ENCODE peak calls at places on chromosomes 1 and 21, in six cellular contexts. C, F, R, U, Y and M are unnamed samples.

GRCh38 chr1:58189453-58189852 is 357.1 kb downstream of the OMA1 start:
- DNase-seq in Y (peak), C (no peak), U (no peak), F (no peak), R (no peak), M (no peak)

GRCh38 chr1:170556910-170557309 is 24.9 kb downstream of the GORAB start:
- DNase-seq in F (no peak), C (no peak), Y (no peak), U (no peak), R (no peak), M (no peak)

GRCh38 chr1:156676450-156676819 is 772 bp downstream of the NES start:
- DNase-seq in C (no peak), U (no peak), Y (no peak), R (no peak), F (no peak), M (no peak)

GRCh38 chr1:116574581-116575291 is 3.9 kb upstream of the CD58 start:
- DNase-seq in F (peak), Y (peak), C (no peak), R (peak), U (peak), M (peak)

GRCh38 chr1:115706774-115707425 is 61.6 kb downstream of the CASQ2 start:
- DNase-seq in R (peak), Y (no peak), U (no peak), F (peak), C (no peak), M (peak)

GRCh38 chr1:196403803-196404690 is 204.2 kb downstream of the KCNT2 start:
- DNase-seq in Y (no peak), U (no peak), C (no peak), F (no peak), R (no peak), M (no peak)

GRCh38 chr1:145985502-145986439 is 10.6 kb downstream of the TXNIP start:
- DNase-seq in C (no peak), R (peak), Y (peak), U (no peak), F (no peak), M (peak)

GRCh38 chr1:76330993-76331603 is 256.6 kb downstream of the ST6GALNAC3 start:
- DNase-seq in U (peak), R (peak), Y (no peak), F (peak), C (peak), M (peak)

GRCh38 chr1:175169305-175170018 is 23.1 kb downstream of the KIAA0040 start:
- DNase-seq in U (no peak), R (no peak), Y (no peak), F (no peak), C (no peak), M (peak)

GRCh38 chr1:91622586-91622985 is 121.9 kb downstream of the CDC7 start:
- DNase-seq in U (no peak), C (no peak), R (no peak), F (no peak), Y (peak), M (no peak)

GRCh38 chr1:175171214-175171913 is 21.2 kb downstream of the KIAA0040 start:
- DNase-seq in C (no peak), F (no peak), U (no peak), R (no peak), Y (no peak), M (no peak)

GRCh38 chr1:168488153-168488552 is 55.6 kb downstream of the XCL2 start:
- DNase-seq in Y (peak), C (no peak), U (no peak), R (no peak), F (no peak), M (no peak)

GRCh38 chr1:36326499-36326898 is 3.1 kb upstream of the EVA1B start:
- DNase-seq in R (no peak), Y (no peak), C (no peak), U (no peak), F (no peak), M (peak)

GRCh38 chr21:46437511-46437910 is 21.2 kb upstream of the DIP2A start:
- DNase-seq in R (no peak), F (no peak), C (no peak), Y (no peak), U (no peak), M (no peak)

GRCh38 chr1:240235521-240236288 is 144.0 kb downstream of the FMN2 start:
- DNase-seq in Y (no peak), C (no peak), R (no peak), U (no peak), F (no peak), M (no peak)

GRCh38 chr1:240309804-240310203 is 218.1 kb downstream of the FMN2 start:
- DNase-seq in C (no peak), U (no peak), R (no peak), Y (no peak), F (no peak), M (no peak)

GRCh38 chr1:87117761-87118160 is 203.3 kb downstream of the HS2ST1 start:
- DNase-seq in C (no peak), U (no peak), F (no peak), Y (no peak), R (no peak), M (no peak)

GRCh38 chr21:45463871-45464270 is 58.9 kb downstream of the COL18A1 start:
- DNase-seq in F (no peak), R (no peak), U (no peak), C (no peak), Y (no peak), M (no peak)

GRCh38 chr1:179867493-179868330 is 9.9 kb downstream of the TOR1AIP2 start:
- DNase-seq in U (peak), R (peak), Y (no peak), F (peak), C (no peak), M (peak)

GRCh38 chr21:27648560-27648959 is 681.7 kb upstream of the ADAMTS5 start:
- DNase-seq in F (no peak), Y (no peak), C (no peak), U (no peak), R (no peak), M (no peak)

GRCh38 chr1:59316497-59317128 is 19.7 kb downstream of the FGGY start:
- DNase-seq in U (no peak), Y (no peak), C (no peak), R (no peak), F (no peak), M (no peak)

GRCh38 chr1:233300326-233300725 is 4.8 kb upstream of the PCNX2 start:
- DNase-seq in U (no peak), Y (no peak), C (no peak), F (no peak), R (no peak), M (no peak)

GRCh38 chr1:149848811-149849210 is 50.6 kb upstream of the BOLA1 start:
- DNase-seq in U (no peak), R (no peak), F (peak), C (no peak), Y (no peak), M (no peak)

GRCh38 chr1:10553124-10553523 is 78.4 kb downstream of the PEX14 start:
- DNase-seq in C (no peak), Y (no peak), R (no peak), U (no peak), F (no peak), M (no peak)

GRCh38 chr21:45258476-45258875 is 29.2 kb downstream of the POFUT2 start:
- DNase-seq in Y (no peak), F (no peak), U (no peak), C (no peak), R (no peak), M (no peak)

GRCh38 chr1:32865639-32866038 is 5.1 kb downstream of the FNDC5 start:
- DNase-seq in C (no peak), F (no peak), R (no peak), U (no peak), Y (no peak), M (no peak)

GRCh38 chr1:205073511-205073910 is 10.7 kb downstream of the TMEM81 start:
- DNase-seq in R (no peak), U (no peak), C (no peak), F (no peak), Y (no peak), M (no peak)

GRCh38 chr1:203858055-203858454 is 3.3 kb upstream of the SNRPE start:
- DNase-seq in C (no peak), Y (no peak), F (no peak), U (no peak), R (no peak), M (peak)

GRCh38 chr1:107925565-107925964 is 39.4 kb downstream of the VAV3 start:
- DNase-seq in C (no peak), F (no peak), U (no peak), R (no peak), Y (no peak), M (no peak)

GRCh38 chr1:98277111-98277510 is 356.3 kb upstream of the DPYD start:
- DNase-seq in C (no peak), Y (no peak), F (no peak), U (no peak), R (no peak), M (peak)

GRCh38 chr1:21233480-21233879 is 56.8 kb downstream of the ECE1 start:
- DNase-seq in Y (no peak), R (no peak), F (no peak), C (no peak), U (no peak), M (no peak)

GRCh38 chr1:203408485-203409229 is 57.7 kb upstream of the FMOD start:
- DNase-seq in U (no peak), C (no peak), R (no peak), F (no peak), Y (peak), M (no peak)

GRCh38 chr1:19040010-19040680 is 83.7 kb upstream of the IFFO2 start:
- DNase-seq in F (no peak), U (no peak), C (no peak), Y (no peak), R (no peak), M (no peak)

GRCh38 chr1:39729030-39729429 is 9.7 kb upstream of the PPIE start:
- DNase-seq in U (no peak), C (no peak), F (no peak), Y (no peak), R (no peak), M (no peak)

GRCh38 chr1:51344602-51345299 is 14.4 kb upstream of the TTC39A start:
- DNase-seq in R (no peak), F (peak), C (no peak), U (no peak), Y (no peak), M (peak)

GRCh38 chr1:226128487-226129075 is 58.0 kb downstream of the ACBD3 start:
- DNase-seq in C (no peak), U (no peak), R (no peak), F (no peak), Y (no peak), M (peak)

GRCh38 chr1:167169642-167170041 is 51.0 kb upstream of the POU2F1 start:
- DNase-seq in U (no peak), F (no peak), Y (no peak), R (no peak), C (no peak), M (peak)

GRCh38 chr1:74729741-74730478 is 2.9 kb downstream of the CRYZ start:
- DNase-seq in U (peak), F (no peak), Y (no peak), R (no peak), C (no peak), M (peak)